ENCODE peak calls at places on chromosomes 13 and 19, in four cellular contexts. X is CD8-positive, alpha-beta T cell; N is endothelial cell; S is foreskin fibroblast. R is an unnamed sample.

GRCh38 chr19:39506944-39507714 is 7.8 kb upstream of the SELENOV start:
- DNase-seq in X (peak), N (peak), S (peak), R (peak)

GRCh38 chr19:596263-596655 is 6.6 kb downstream of the HCN2 start:
- DNase-seq in X (no peak), N (no peak), S (no peak), R (no peak)

GRCh38 chr13:80334582-80335260 is 6.2 kb downstream of the SPRY2 start:
- DNase-seq in X (no peak), N (no peak), S (peak), R (no peak)

GRCh38 chr13:101576452-101576851 is 124.0 kb downstream of the ITGBL1 start:
- DNase-seq in X (no peak), N (no peak), S (peak), R (no peak)

GRCh38 chr13:32211788-32212187 is 103.4 kb downstream of the ZAR1L start:
- DNase-seq in X (no peak), N (no peak), S (peak), R (no peak)

GRCh38 chr13:23723463-23723862 is 153.3 kb downstream of the TNFRSF19 start:
- DNase-seq in X (no peak), N (no peak), S (peak), R (no peak)

GRCh38 chr19:39469567-39469966 is 11.1 kb upstream of the TIMM50 start:
- DNase-seq in X (no peak), N (no peak), S (no peak), R (no peak)

GRCh38 chr13:32585625-32586021 is 629 bp upstream of the PDS5B start:
- DNase-seq in X (peak), N (peak), S (no peak), R (no peak)

GRCh38 chr19:20359933-20360720 is 193.1 kb downstream of the ZNF486 start:
- DNase-seq in X (no peak), N (peak), S (no peak), R (no peak)

GRCh38 chr13:78604782-78605611 is 1.6 kb upstream of the POU4F1 start:
- DNase-seq in X (no peak), N (no peak), S (peak), R (no peak)

GRCh38 chr13:28423010-28423409 is 71.9 kb downstream of the FLT1 start:
- DNase-seq in X (peak), N (no peak), S (no peak), R (no peak)

GRCh38 chr19:36140289-36141038 is 598 bp downstream of the CAPNS1 start:
- DNase-seq in X (peak), N (peak), S (peak), R (peak)

GRCh38 chr13:93861818-93862217 is 617.7 kb downstream of the DCT start:
- DNase-seq in X (no peak), N (no peak), S (peak), R (no peak)

GRCh38 chr13:112972258-112972657 is 3.2 kb downstream of the MCF2L start:
- DNase-seq in X (no peak), N (no peak), S (no peak), R (no peak)

GRCh38 chr19:49151339-49152217 is 3.6 kb downstream of the HRC start:
- DNase-seq in X (no peak), N (peak), S (peak), R (no peak)

GRCh38 chr19:29872224-29872731 is 60.5 kb downstream of the CCNE1 start:
- DNase-seq in X (no peak), N (peak), S (peak), R (peak)

GRCh38 chr19:1285737-1286360 is at the start of gene EFNA2:
- DNase-seq in X (no peak), N (no peak), S (no peak), R (no peak)

GRCh38 chr19:48858984-48859710 is 9.3 kb downstream of the PLEKHA4 start:
- DNase-seq in X (peak), N (no peak), S (no peak), R (peak)

GRCh38 chr19:17475541-17476115 is 5.3 kb downstream of the SLC27A1 start:
- DNase-seq in X (no peak), N (no peak), S (peak), R (no peak)

GRCh38 chr13:21348771-21349170 is 110.3 kb downstream of the ZDHHC20 start:
- DNase-seq in X (no peak), N (no peak), S (no peak), R (no peak)

GRCh38 chr13:20391597-20392452 is 133.8 kb downstream of the CRYL1 start:
- DNase-seq in X (no peak), N (no peak), S (no peak), R (peak)

GRCh38 chr19:46849610-46850009 is 1.0 kb downstream of the AP2S1 start:
- DNase-seq in X (no peak), N (peak), S (peak), R (no peak)

GRCh38 chr19:44735011-44735410 is 13.5 kb upstream of the BCL3 start:
- DNase-seq in X (no peak), N (no peak), S (no peak), R (no peak)

GRCh38 chr13:51764184-51765141 is 39.5 kb downstream of the DHRS12 start:
- DNase-seq in X (peak), N (no peak), S (peak), R (peak)

GRCh38 chr19:46447824-46448223 is 19.1 kb upstream of the PNMA8C start:
- DNase-seq in X (no peak), N (no peak), S (no peak), R (no peak)

GRCh38 chr13:43424386-43424785 is 362.4 kb downstream of the ENOX1 start:
- DNase-seq in X (no peak), N (no peak), S (no peak), R (no peak)

GRCh38 chr13:26021516-26021915 is 30.3 kb downstream of the SHISA2 start:
- DNase-seq in X (no peak), N (no peak), S (no peak), R (no peak)

GRCh38 chr13:101835920-101836319 is 383.4 kb downstream of the ITGBL1 start:
- DNase-seq in X (no peak), N (no peak), S (no peak), R (no peak)

GRCh38 chr19:31278555-31279435 is 70.4 kb downstream of the TSHZ3 start:
- DNase-seq in X (no peak), N (no peak), S (no peak), R (no peak)

GRCh38 chr13:40221460-40222201 is 444.8 kb downstream of the FOXO1 start:
- DNase-seq in X (peak), N (no peak), S (peak), R (no peak)

GRCh38 chr13:112455476-112456059 is 79.4 kb downstream of the SPACA7 start:
- DNase-seq in X (no peak), N (no peak), S (no peak), R (no peak)

GRCh38 chr13:25135896-25136295 is 36.2 kb downstream of the AMER2 start:
- DNase-seq in X (no peak), N (no peak), S (no peak), R (no peak)

GRCh38 chr19:23542562-23542961 is 144.4 kb downstream of the ZNF675 start:
- DNase-seq in X (no peak), N (no peak), S (no peak), R (no peak)

GRCh38 chr19:18541992-18542935 is 1.1 kb downstream of the FKBP8 start:
- DNase-seq in X (peak), N (no peak), S (peak), R (peak)

GRCh38 chr13:99498304-99499161 is 2.7 kb upstream of the TM9SF2 start:
- DNase-seq in X (peak), N (peak), S (peak), R (peak)

GRCh38 chr13:109743706-109744453 is 42.5 kb downstream of the IRS2 start:
- DNase-seq in X (no peak), N (peak), S (peak), R (no peak)

GRCh38 chr13:36432106-36432544 is at the start of gene CCNA1:
- DNase-seq in X (no peak), N (peak), S (peak), R (peak)

GRCh38 chr19:405138-405965 is 3.6 kb downstream of the C2CD4C start:
- DNase-seq in X (no peak), N (no peak), S (no peak), R (peak)

DNA sequence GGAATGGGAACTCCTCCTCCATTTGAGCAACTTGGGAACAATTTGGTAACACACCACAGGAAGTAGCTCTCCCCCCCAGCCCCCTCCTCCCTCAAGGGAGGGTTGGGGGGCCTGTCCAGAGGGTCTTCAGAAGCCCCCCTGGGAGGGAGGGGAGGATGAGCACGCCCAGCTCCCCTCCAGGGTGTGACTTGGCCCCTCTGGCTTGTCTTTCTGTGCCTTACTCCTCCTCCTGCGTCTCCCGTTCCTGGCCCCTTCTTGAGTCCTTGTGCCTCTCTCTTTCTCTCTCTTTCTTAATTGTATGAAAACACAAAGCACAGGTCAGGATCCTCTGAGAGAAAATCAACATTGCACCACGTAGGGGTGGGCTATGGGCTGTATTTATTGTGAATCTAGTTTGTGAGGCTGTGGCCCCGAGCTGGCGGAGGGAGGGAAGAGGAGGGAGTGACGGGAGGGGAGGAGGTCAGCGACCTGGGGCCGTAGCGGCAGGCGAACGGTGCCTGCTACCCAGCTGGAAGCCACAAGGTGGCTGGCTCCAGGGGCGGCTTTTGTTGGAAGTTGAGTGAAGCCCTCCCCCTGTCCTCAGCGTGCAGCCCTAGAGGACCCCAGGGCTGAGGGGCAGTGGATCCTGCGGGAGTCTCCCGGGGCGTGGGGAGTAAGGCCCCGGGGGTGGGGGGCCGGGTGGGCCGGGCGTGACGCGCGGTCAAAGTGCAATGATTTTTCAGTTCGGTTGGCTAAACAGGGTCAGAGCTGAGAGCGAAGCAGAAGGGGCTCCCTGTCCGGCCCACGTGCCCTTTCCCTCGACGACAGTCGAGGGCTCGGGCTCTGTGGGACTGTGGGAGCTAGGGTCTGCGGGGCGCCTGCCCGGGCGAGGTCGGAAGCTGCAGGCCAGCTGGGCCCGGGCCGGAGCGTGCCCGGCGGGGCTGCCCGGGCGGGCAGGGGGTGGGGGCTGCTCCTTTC is 6.4 kb downstream of the LYL1 start:
- DNase-seq in X (no peak), N (peak), S (no peak), R (no peak)
- TF ChIP-seq CTCF in X (no peak), N (peak), S (no peak), R (no peak)

GRCh38 chr13:85725433-85725832 is 73.8 kb downstream of the SLITRK6 start:
- DNase-seq in X (no peak), N (no peak), S (no peak), R (no peak)

GRCh38 chr13:85728831-85729230 is 70.4 kb downstream of the SLITRK6 start:
- DNase-seq in X (no peak), N (no peak), S (peak), R (no peak)

GRCh38 chr13:85729296-85729695 is 69.9 kb downstream of the SLITRK6 start:
- DNase-seq in X (no peak), N (no peak), S (peak), R (no peak)

GRCh38 chr13:85719749-85720148 is 79.5 kb downstream of the SLITRK6 start:
- DNase-seq in X (no peak), N (no peak), S (no peak), R (no peak)

DNA sequence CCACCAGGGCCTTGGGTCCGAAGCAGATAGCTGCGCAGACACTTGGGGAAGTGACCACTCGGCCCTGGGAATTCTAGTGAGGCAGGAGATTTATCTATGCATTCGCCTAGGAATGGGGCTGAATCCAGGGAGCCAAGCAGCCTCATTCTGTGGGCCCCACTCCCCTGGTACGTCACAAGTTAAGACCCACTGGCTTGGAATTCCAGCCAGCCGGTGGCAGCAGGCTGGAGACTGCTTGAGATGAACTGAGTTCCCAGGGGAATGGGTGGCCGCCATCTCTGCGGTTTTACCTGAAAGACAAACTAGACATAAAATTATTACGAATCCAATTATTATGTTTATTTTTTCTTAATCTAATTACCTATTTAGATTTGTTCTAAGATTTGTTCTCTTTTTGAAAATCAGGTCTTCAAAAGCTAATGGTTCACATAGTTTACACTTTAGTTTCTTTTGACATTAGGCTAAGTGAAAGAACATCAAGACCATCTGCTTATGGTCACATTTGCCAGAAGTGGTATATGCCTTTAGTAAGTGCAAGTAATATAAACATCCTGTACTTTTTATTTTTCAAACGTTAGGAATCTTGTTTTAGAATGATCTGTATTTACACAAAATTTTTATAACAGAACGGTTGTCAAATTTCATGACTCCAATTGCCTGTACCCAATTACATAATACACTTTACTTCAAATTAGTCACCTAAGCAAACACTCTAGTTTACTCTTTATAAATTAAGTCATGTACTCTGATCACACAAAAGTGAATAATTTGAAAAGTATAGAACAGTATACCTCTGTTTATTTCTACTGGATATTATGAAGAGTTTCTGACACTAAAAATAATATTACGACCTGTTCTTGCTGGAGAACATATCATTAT is 74.4 kb downstream of the SLITRK6 start:
- DNase-seq in X (no peak), N (no peak), S (peak), R (no peak)
- TF ChIP-seq CTCF in X (no peak), N (no peak), S (no peak), R (no peak)

DNA sequence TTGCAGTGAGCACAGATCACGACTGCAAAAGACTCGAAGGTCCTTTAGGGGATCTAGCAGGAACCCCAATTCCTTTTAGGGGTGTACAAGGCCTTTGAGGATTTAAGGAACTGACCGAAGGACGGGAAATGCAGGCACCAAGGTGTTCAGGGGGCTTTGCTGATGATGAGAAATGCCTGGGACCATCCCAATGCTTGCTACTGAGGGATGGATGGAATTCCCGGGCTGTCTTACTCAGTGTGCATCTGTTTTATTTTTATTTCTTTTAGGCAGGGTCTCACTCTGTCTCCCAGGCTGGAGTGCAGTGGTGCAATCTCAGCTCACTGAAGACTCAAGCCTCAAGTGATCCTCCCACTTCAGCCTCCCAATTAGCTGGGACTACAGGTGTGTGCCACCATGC is 11.3 kb downstream of the PRR22 start:
- DNase-seq in X (no peak), N (no peak), S (no peak), R (no peak)
- TF ChIP-seq CTCF in X (no peak), N (no peak), S (no peak), R (no peak)

DNA sequence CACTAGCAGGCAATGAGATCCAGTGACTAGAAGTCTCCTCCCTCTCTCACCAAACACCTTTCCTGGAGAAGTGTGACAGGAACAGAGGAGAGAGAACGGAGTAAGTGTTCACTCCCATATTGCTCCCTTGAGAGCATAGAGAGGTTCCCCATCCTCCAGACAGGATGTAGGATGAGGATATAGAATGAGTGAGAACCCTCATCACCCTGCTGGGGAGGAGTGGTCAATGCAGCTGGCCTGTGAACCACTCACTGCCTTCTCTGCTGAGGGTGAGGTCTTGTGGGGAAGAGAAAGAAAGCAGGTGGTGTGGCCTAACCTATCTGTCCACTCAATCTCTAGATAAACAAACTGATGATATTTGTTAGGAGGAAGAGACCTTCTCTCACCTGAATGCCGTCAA is 386.6 kb downstream of the PCDH20 start:
- DNase-seq in X (no peak), N (no peak), S (no peak), R (no peak)
- TF ChIP-seq CTCF in X (no peak), N (no peak), S (no peak), R (no peak)

DNA sequence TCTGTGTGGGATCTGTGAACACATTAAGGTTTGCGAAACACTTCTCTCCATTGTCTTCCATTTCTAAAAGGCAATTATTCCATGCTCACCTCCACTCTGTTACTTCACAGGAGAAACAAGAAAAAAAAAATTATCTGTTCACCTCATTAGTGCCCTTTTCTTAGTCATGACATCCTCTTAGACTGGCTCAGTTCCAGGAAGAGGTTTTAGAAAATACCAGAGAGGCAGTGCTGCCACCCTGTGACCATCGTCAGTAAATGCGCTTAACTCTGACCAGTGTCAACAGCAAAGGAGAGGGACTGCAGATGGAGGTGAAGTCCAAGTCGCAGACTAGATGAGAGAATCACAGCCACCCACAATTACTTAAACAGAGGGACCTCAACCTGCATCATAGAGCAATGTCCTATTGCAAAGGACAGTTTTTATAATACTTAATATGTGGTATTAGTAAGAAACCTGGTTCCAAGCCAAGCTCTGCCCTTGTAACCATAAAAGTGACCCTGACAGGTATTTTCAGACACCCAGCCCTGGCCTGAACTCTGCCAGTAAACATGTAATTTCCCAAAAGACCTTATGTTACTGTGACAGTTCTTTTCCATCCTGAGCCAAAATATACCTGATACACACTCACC is 19.4 kb downstream of the CEACAM21 start:
- DNase-seq in X (peak), N (peak), S (peak), R (peak)
- TF ChIP-seq CTCF in X (peak), N (peak), S (peak), R (peak)

GRCh38 chr13:71320452-71320851 is 546.6 kb downstream of the DACH1 start:
- DNase-seq in X (no peak), N (peak), S (peak), R (peak)
- TF ChIP-seq CTCF in X (no peak), N (peak), S (peak), R (peak)

GRCh38 chr13:42354246-42355117 is 82.5 kb downstream of the AKAP11 start:
- DNase-seq in X (peak), N (no peak), S (peak), R (peak)
- TF ChIP-seq CTCF in X (peak), N (no peak), S (no peak), R (peak)

R was measured in GM13977.